ENCODE peak calls at places on chromosomes 16 and 17, in four cellular contexts. P is K562, Z is GM12891, V is SK-N-SH. R is an unnamed sample.

GRCh38 chr16:68086860-68087268 is 1.7 kb downstream of the NFATC3 start:
- DNase-seq in P (no peak), Z (no peak), V (no peak), R (no peak)

GRCh38 chr17:55238931-55239297 is 25.8 kb upstream of the HLF start:
- DNase-seq in P (peak), Z (no peak), V (peak), R (no peak)

GRCh38 chr17:62679866-62680377 is 52.5 kb downstream of the MRC2 start:
- DNase-seq in P (peak), Z (no peak), V (peak), R (no peak)

GRCh38 chr17:40122466-40122943 is 734 bp downstream of the MSL1 start:
- DNase-seq in P (peak), Z (peak), V (peak), R (peak)

GRCh38 chr17:77281904-77282367 is 141.2 kb downstream of the SEC14L1 start:
- DNase-seq in P (no peak), Z (no peak), V (no peak), R (peak)

GRCh38 chr16:9115277-9115676 is 23.8 kb downstream of the HAPSTR1 start:
- DNase-seq in P (no peak), Z (no peak), V (no peak), R (no peak)

GRCh38 chr17:39800540-39800939 is 62.8 kb downstream of the GRB7 start:
- DNase-seq in P (no peak), Z (no peak), V (no peak), R (no peak)

GRCh38 chr16:53911506-53911905 is 207.6 kb downstream of the FTO start:
- DNase-seq in P (no peak), Z (no peak), V (no peak), R (no peak)

GRCh38 chr16:68548947-68549346 is 9.9 kb downstream of the ZFP90 start:
- DNase-seq in P (no peak), Z (no peak), V (no peak), R (no peak)

GRCh38 chr17:51322390-51323029 is 62.2 kb downstream of the UTP18 start:
- DNase-seq in P (peak), Z (no peak), V (peak), R (no peak)

GRCh38 chr16:19960183-19960582 is 75.5 kb upstream of the GPRC5B start:
- DNase-seq in P (no peak), Z (no peak), V (no peak), R (no peak)

GRCh38 chr16:82641336-82641984 is 14.7 kb downstream of the CDH13 start:
- DNase-seq in P (no peak), Z (no peak), V (no peak), R (no peak)

GRCh38 chr16:66324785-66325184 is 41.7 kb upstream of the CDH5 start:
- DNase-seq in P (peak), Z (no peak), V (peak), R (no peak)

GRCh38 chr17:7579001-7579838 is at the start of gene CD68:
- DNase-seq in P (no peak), Z (peak), V (peak), R (peak)

GRCh38 chr16:53112015-53112414 is 57.2 kb downstream of the CHD9 start:
- DNase-seq in P (no peak), Z (no peak), V (no peak), R (no peak)

GRCh38 chr17:46964315-46965265 is 14.5 kb downstream of the RPRML start:
- DNase-seq in P (peak), Z (no peak), V (no peak), R (no peak)

GRCh38 chr16:65788434-65789147 is 577.9 kb upstream of the CDH5 start:
- DNase-seq in P (no peak), Z (no peak), V (no peak), R (no peak)

GRCh38 chr17:9371019-9371418 is 204.6 kb downstream of the STX8 start:
- DNase-seq in P (no peak), Z (no peak), V (no peak), R (no peak)

GRCh38 chr16:24974859-24975258 is 40.3 kb downstream of the ARHGAP17 start:
- DNase-seq in P (no peak), Z (no peak), V (no peak), R (no peak)

GRCh38 chr16:89265647-89266046 is 48.1 kb downstream of the ZNF778 start:
- DNase-seq in P (no peak), Z (no peak), V (no peak), R (no peak)

GRCh38 chr17:44557653-44558285 is 485 bp downstream of the FZD2 start:
- DNase-seq in P (no peak), Z (no peak), V (peak), R (no peak)

GRCh38 chr16:50096791-50097190 is 31.0 kb downstream of the HEATR3 start:
- DNase-seq in P (no peak), Z (no peak), V (peak), R (no peak)

GRCh38 chr17:67542219-67543114 is 165.4 kb downstream of the PITPNC1 start:
- DNase-seq in P (no peak), Z (no peak), V (no peak), R (no peak)
- TF ChIP-seq TAF1 in P (no peak), Z (no peak), V (no peak), R (no peak)

GRCh38 chr17:16002708-16003265 is 3.2 kb downstream of the TTC19 start:
- DNase-seq in P (no peak), Z (no peak), V (no peak), R (no peak)
- TF ChIP-seq POLR2AphosphoS5 in P (no peak), Z (no peak), V (no peak), R (no peak)

DNA sequence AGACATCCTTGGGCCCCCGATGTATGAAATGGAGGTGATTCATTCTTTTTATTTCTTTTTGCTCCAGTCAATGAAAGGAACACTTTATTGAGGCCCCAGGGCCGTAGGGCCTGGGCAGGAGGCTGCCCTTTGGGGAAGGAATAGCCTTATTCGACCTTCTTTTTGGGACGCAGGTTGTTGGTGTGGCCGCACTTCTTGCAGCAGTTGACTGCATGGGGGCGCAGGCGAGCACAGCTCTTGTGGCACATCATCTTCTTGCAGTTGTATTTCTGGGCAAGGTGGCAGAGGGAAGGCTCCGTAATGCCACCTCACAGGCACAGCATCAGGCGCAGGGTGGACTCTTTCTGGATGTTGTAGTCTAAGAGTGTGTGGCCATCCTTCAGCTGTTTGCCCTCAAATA is 50.9 kb downstream of the SIAH1 start:
- DNase-seq in P (no peak), Z (no peak), V (no peak), R (no peak)
- TF ChIP-seq TAF1 in P (no peak), Z (no peak), V (no peak), R (no peak)

GRCh38 chr17:63998050-63998720 is at the start of gene PRR29:
- DNase-seq in P (peak), Z (peak), V (peak), R (peak)

GRCh38 chr17:63998721-63999679 is 849 bp downstream of the PRR29 start:
- DNase-seq in P (peak), Z (no peak), V (peak), R (no peak)

GRCh38 chr17:64001763-64002529 is 3.8 kb downstream of the PRR29 start:
- DNase-seq in P (peak), Z (no peak), V (peak), R (no peak)

GRCh38 chr17:64001091-64001579 is 3.0 kb downstream of the PRR29 start:
- DNase-seq in P (peak), Z (no peak), V (peak), R (no peak)

GRCh38 chr17:63999680-64000531 is 1.8 kb downstream of the PRR29 start:
- DNase-seq in P (peak), Z (no peak), V (peak), R (no peak)
- TF ChIP-seq POLR2AphosphoS5 in P (no peak), Z (no peak), V (no peak), R (peak)

GRCh38 chr17:28865946-28866752 is 11.3 kb downstream of the ERAL1 start:
- DNase-seq in P (no peak), Z (no peak), V (no peak), R (no peak)
- TF ChIP-seq TAF1 in P (no peak), Z (peak), V (no peak), R (no peak)

DNA sequence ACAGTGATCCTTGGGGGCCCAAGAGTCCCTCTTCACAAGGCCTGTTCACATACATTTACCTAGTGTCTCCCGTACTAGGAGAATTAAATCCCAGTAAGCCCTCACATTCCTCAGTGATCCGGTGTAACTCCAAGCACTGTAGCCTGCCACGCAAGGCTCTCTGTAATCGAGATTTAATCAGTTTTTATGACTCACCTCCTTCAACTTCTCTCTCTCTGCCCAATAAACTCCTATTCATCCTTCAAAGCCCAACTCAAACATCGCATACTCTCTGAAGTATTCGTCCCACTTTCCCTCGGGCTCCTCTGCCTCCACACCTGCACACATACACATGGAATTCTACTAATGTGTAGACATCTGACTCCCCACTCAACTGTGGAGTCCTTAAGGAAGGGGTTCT is 141.8 kb downstream of the CMIP start:
- DNase-seq in P (no peak), Z (no peak), V (no peak), R (no peak)
- TF ChIP-seq POLR2AphosphoS5 in P (no peak), Z (no peak), V (no peak), R (no peak)

GRCh38 chr17:21360048-21360447 is 16.1 kb upstream of the KCNJ12 start:
- DNase-seq in P (no peak), Z (no peak), V (no peak), R (no peak)

GRCh38 chr17:21362331-21362931 is 13.7 kb upstream of the KCNJ12 start:
- DNase-seq in P (no peak), Z (no peak), V (no peak), R (no peak)

GRCh38 chr17:21365016-21365415 is 11.1 kb upstream of the KCNJ12 start:
- DNase-seq in P (no peak), Z (no peak), V (no peak), R (no peak)

GRCh38 chr17:21361020-21361809 is 14.9 kb upstream of the KCNJ12 start:
- DNase-seq in P (no peak), Z (no peak), V (peak), R (no peak)

DNA sequence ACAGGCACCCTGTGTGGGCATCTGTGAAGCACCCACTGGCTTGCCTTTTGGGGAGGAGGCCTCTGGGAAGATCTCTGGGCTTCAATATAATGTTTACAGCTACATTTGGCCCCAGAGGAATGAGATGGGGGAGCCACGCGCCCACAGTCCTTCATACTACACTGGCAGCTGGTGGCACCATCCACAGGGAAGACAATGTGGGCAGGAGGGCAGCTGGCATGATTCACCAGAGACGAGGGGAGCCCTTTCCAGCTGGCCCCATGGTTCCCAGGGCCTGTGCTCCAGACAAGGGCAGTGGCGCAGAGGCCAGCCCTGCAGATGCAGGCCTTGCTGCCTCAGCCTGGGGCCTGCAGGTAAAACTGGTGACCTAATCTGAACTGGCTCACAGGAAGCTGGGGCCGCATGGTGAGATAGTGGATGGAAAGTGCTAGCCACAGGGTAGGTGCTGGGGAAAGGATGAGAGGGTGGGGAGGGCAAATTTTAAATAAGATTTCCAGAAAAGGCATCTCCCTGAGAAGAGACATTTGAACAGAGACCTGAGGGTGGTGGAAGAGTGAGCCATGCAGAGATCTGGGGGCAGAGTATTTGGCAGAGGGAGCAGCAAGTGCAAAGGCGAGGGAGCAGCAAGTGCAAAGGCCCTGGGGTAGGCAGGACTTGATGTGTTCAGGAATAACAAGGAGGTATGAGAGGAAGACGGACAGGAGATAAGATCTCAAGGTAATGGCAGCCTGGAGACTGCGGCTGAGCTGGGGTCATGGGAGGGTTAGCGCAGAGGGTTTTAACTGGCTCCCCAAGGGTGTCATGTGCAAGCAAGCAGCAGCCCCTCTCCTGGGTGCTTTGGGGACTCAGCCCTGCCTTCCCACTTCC is 12.1 kb upstream of the KCNJ12 start:
- DNase-seq in P (no peak), Z (no peak), V (no peak), R (no peak)
- TF ChIP-seq TAF1 in P (no peak), Z (no peak), V (no peak), R (no peak)

GRCh38 chr16:5557448-5557847 is 459.9 kb upstream of the EEF2KMT start:
- DNase-seq in P (no peak), Z (no peak), V (no peak), R (no peak)

GRCh38 chr16:5560084-5560483 is 462.5 kb upstream of the EEF2KMT start:
- DNase-seq in P (no peak), Z (no peak), V (no peak), R (no peak)

GRCh38 chr16:5557966-5558365 is 460.4 kb upstream of the EEF2KMT start:
- DNase-seq in P (no peak), Z (no peak), V (no peak), R (no peak)
- TF ChIP-seq POLR2AphosphoS5 in P (no peak), Z (no peak), V (no peak), R (no peak)

DNA sequence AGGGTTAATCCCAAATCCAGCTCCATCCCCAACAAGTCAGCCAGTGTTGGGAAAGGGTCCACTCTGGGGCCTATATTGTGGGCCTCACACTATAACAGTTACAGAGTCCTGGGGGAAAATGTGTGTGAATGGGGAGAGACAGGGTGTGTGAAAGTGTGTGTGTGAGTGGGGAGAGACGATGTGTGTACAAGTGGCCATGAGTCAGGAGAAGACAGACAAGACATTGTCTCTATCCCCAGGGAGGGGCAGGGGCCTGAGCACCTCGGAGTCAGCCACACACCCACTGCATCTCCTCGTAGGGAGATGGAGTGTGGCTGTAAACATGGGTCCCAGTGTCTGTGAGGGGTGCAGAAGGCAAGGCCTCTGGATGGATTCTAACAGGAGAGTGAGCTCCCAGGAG is 2.9 kb downstream of the CRHR1 start:
- DNase-seq in P (no peak), Z (no peak), V (no peak), R (no peak)
- TF ChIP-seq TAF1 in P (no peak), Z (no peak), V (no peak), R (no peak)

DNA sequence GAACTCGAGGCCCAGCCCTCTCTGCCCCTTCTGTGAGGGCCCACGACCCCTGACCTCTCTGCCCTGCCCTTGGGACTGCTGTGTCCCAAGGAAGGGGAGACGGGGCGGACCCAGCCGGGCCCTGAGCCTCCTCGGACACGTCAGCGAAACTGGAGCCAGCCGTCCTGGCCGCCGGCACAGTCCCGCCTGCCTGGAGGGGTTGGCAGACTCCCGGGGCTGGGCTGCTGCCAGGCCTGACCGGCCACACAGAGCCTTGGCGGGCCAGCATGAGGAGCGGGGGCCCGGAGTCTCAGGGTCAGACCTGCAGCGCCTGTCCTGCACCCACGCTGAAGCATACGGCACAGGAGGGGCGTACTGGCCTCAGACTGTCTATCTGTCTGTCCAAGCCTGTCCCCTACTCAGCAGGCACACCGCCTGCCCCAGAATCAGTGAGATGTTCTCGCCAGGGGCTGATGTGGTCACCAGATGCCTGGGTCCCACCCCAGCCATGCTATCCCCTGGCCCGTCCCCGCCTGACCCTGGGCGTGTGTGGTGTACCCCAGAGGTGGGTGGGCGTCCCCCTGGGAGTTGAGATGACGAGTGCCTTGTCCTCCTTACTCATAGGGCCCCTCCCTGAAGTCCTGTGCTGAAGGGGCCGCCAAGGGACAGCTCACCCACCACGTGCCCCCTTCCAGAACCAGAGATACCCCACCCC is 4.6 kb downstream of the VASN start:
- DNase-seq in P (no peak), Z (no peak), V (peak), R (no peak)
- TF ChIP-seq POLR2AphosphoS5 in P (no peak), Z (no peak), V (no peak), R (no peak)